ENCODE peak calls at places on chromosomes 16 and 17, in nine cellular contexts. N is skeletal muscle cell, X is midbrain, M is NCI-H2171 treated with DMSO at 0.1 percent for 48 hours, E is activated T-cell treated with anti-CD3 and anti-CD28 coated beads for 24 hours, Q is anterior cingulate cortex, A is lung, I is GM03348, U is fibroblast of the aortic adventitia. S is an unnamed sample.

GRCh38 chr17:71494045-71494444 is 626.8 kb upstream of the SOX9 start:
- DNase-seq in Q (no peak), M (no peak), N (no peak), X (no peak), A (no peak), E (no peak), I (peak), U (peak), S (no peak)

GRCh38 chr16:55515110-55515509 is 6.2 kb downstream of the LPCAT2 start:
- DNase-seq in N (no peak), E (no peak), Q (no peak), U (no peak), X (no peak), I (no peak), M (no peak), A (no peak), S (no peak)

GRCh38 chr17:81419333-81419885 is 24.2 kb downstream of the BAHCC1 start:
- DNase-seq in X (no peak), Q (peak), I (peak), E (no peak), A (peak), U (peak), N (peak), M (peak), S (no peak)

GRCh38 chr17:2250140-2251095 is 53.2 kb downstream of the SMG6 start:
- DNase-seq in U (no peak), E (no peak), M (no peak), Q (no peak), A (no peak), I (peak), X (no peak), N (no peak), S (no peak)

GRCh38 chr17:56173958-56174357 is 20.7 kb downstream of the ANKFN1 start:
- DNase-seq in N (no peak), A (no peak), X (no peak), E (no peak), U (no peak), I (peak), Q (no peak), M (peak), S (no peak)

GRCh38 chr16:86854895-86855294 is 276.5 kb downstream of the FOXL1 start:
- DNase-seq in M (no peak), Q (no peak), E (no peak), A (no peak), N (no peak), I (no peak), X (no peak), U (peak), S (no peak)

GRCh38 chr16:78782572-78782971 is 683.1 kb downstream of the WWOX start:
- DNase-seq in M (no peak), U (no peak), A (no peak), E (no peak), X (no peak), Q (no peak), I (no peak), N (no peak), S (no peak)

GRCh38 chr16:75256059-75256870 is 4.8 kb upstream of the BCAR1 start:
- DNase-seq in N (no peak), A (no peak), M (no peak), E (no peak), Q (no peak), U (peak), X (no peak), I (no peak), S (no peak)

GRCh38 chr16:23351360-23351759 is 49.3 kb downstream of the SCNN1B start:
- DNase-seq in E (no peak), X (no peak), U (no peak), I (no peak), M (no peak), Q (no peak), A (no peak), N (no peak), S (no peak)

GRCh38 chr17:55295411-55296170 is 30.8 kb downstream of the HLF start:
- DNase-seq in U (peak), E (peak), Q (no peak), X (peak), A (no peak), M (peak), N (no peak), I (peak), S (peak)

GRCh38 chr16:67842509-67843342 is 606 bp downstream of the THAP11 start:
- DNase-seq in U (peak), M (peak), N (no peak), A (peak), E (peak), Q (peak), I (peak), X (peak), S (peak)

GRCh38 chr17:12545877-12546513 is 119.7 kb upstream of the MYOCD start:
- DNase-seq in A (no peak), N (no peak), U (peak), M (peak), E (no peak), I (peak), X (peak), Q (no peak), S (peak)

GRCh38 chr16:20675488-20676267 is 21.8 kb downstream of the ACSM1 start:
- DNase-seq in E (peak), M (no peak), Q (no peak), X (no peak), I (no peak), A (peak), U (peak), N (no peak), S (no peak)

GRCh38 chr17:42414782-42415409 is 8.2 kb downstream of the CAVIN1 start:
- DNase-seq in N (no peak), M (no peak), X (no peak), I (no peak), Q (no peak), U (no peak), A (peak), E (peak), S (peak)

GRCh38 chr17:8674344-8675305 is 44.1 kb upstream of the MYH10 start:
- DNase-seq in I (peak), E (no peak), N (no peak), Q (no peak), X (no peak), A (peak), U (peak), M (no peak), S (no peak)

GRCh38 chr17:76940738-76941350 is 72.6 kb downstream of the MGAT5B start:
- DNase-seq in E (no peak), Q (no peak), U (no peak), X (no peak), A (no peak), I (no peak), N (no peak), M (no peak), S (no peak)

GRCh38 chr16:1729026-1729425 is 23.0 kb downstream of the MAPK8IP3 start:
- DNase-seq in A (no peak), I (no peak), U (no peak), X (no peak), N (no peak), Q (no peak), E (no peak), M (no peak), S (no peak)

GRCh38 chr17:82619211-82619610 is 29.0 kb downstream of the WDR45B start:
- DNase-seq in M (no peak), U (no peak), E (no peak), I (no peak), X (no peak), N (no peak), Q (no peak), A (no peak), S (no peak)